ENCODE peak calls at places on chromosomes 4 and X, in seven cellular contexts. One of them, this sample, is unnamed.
A peak's percentile ranks its signal among the peaks of the same experiment; 100 is the strongest.

GRCh38 chr4:76729460-76729859 is 168.5 kb downstream of the SOWAHB start:
- DNase-seq in right lobe of liver: no peak
- DNase-seq in CD8-positive, alpha-beta T cell: no peak
- DNase-seq in kidney epithelial cell: no peak
- DNase-seq in mucosa of descending colon: no peak
- DNase-seq in A673: no peak
- DNase-seq in heart left ventricle: no peak
- DNase-seq in this sample: no peak

GRCh38 chrX:153974003-153974725 is 1.6 kb downstream of the TMEM187 start:
- DNase-seq in right lobe of liver: no peak
- DNase-seq in CD8-positive, alpha-beta T cell: no peak
- DNase-seq in kidney epithelial cell: no peak
- DNase-seq in mucosa of descending colon: peak; percentile 70
- DNase-seq in A673: no peak
- DNase-seq in heart left ventricle: peak; percentile 41
- DNase-seq in this sample: no peak

GRCh38 chr4:107824367-107825071 is at the start of gene SGMS2:
- DNase-seq in right lobe of liver: peak; percentile 90
- DNase-seq in CD8-positive, alpha-beta T cell: peak; percentile 7
- DNase-seq in kidney epithelial cell: peak; percentile 83
- DNase-seq in mucosa of descending colon: peak; percentile 91
- DNase-seq in A673: peak; percentile 86
- DNase-seq in heart left ventricle: peak; percentile 90
- DNase-seq in this sample: peak; percentile 93

GRCh38 chrX:137926090-137926489 is 360.2 kb downstream of the ZIC3 start:
- DNase-seq in right lobe of liver: no peak
- DNase-seq in CD8-positive, alpha-beta T cell: no peak
- DNase-seq in kidney epithelial cell: no peak
- DNase-seq in mucosa of descending colon: no peak
- DNase-seq in A673: peak; percentile 47
- DNase-seq in heart left ventricle: no peak
- DNase-seq in this sample: no peak

GRCh38 chr4:6473264-6474052 is 1.0 kb upstream of the PPP2R2C start:
- DNase-seq in right lobe of liver: no peak
- DNase-seq in CD8-positive, alpha-beta T cell: no peak
- DNase-seq in kidney epithelial cell: no peak
- DNase-seq in mucosa of descending colon: no peak
- DNase-seq in A673: no peak
- DNase-seq in heart left ventricle: no peak
- DNase-seq in this sample: no peak

GRCh38 chr4:1321946-1322650 is 24.9 kb upstream of the UVSSA start:
- DNase-seq in right lobe of liver: peak; percentile 18
- DNase-seq in CD8-positive, alpha-beta T cell: no peak
- DNase-seq in kidney epithelial cell: no peak
- DNase-seq in mucosa of descending colon: no peak
- DNase-seq in A673: no peak
- DNase-seq in heart left ventricle: no peak
- DNase-seq in this sample: no peak

GRCh38 chr4:16443504-16444088 is 217.3 kb upstream of the TAPT1 start:
- DNase-seq in right lobe of liver: no peak
- DNase-seq in CD8-positive, alpha-beta T cell: no peak
- DNase-seq in kidney epithelial cell: no peak
- DNase-seq in mucosa of descending colon: no peak
- DNase-seq in A673: peak; percentile 74
- DNase-seq in heart left ventricle: no peak
- DNase-seq in this sample: peak; percentile 68

GRCh38 chrX:104659037-104659744 is 93.2 kb downstream of the IL1RAPL2 start:
- DNase-seq in right lobe of liver: peak; percentile 47
- DNase-seq in CD8-positive, alpha-beta T cell: no peak
- DNase-seq in kidney epithelial cell: no peak
- DNase-seq in mucosa of descending colon: no peak
- DNase-seq in A673: no peak
- DNase-seq in heart left ventricle: peak; percentile 47
- DNase-seq in this sample: peak; percentile 0

GRCh38 chr4:79258614-79259176 is 67.2 kb downstream of the NAA11 start:
- DNase-seq in right lobe of liver: no peak
- DNase-seq in CD8-positive, alpha-beta T cell: no peak
- DNase-seq in kidney epithelial cell: no peak
- DNase-seq in mucosa of descending colon: no peak
- DNase-seq in A673: no peak
- DNase-seq in heart left ventricle: no peak
- DNase-seq in this sample: no peak

GRCh38 chr4:10762541-10762940 is 78.0 kb upstream of the CLNK start:
- DNase-seq in right lobe of liver: no peak
- DNase-seq in CD8-positive, alpha-beta T cell: no peak
- DNase-seq in kidney epithelial cell: peak; percentile 71
- DNase-seq in mucosa of descending colon: no peak
- DNase-seq in A673: no peak
- DNase-seq in heart left ventricle: no peak
- DNase-seq in this sample: peak; percentile 20

GRCh38 chr4:136725286-136726081 is 806.8 kb downstream of the PCDH18 start:
- DNase-seq in right lobe of liver: no peak
- DNase-seq in CD8-positive, alpha-beta T cell: no peak
- DNase-seq in kidney epithelial cell: no peak
- DNase-seq in mucosa of descending colon: no peak
- DNase-seq in A673: no peak
- DNase-seq in heart left ventricle: no peak
- DNase-seq in this sample: no peak

GRCh38 chr4:27009539-27009938 is 148.9 kb downstream of the STIM2 start:
- DNase-seq in right lobe of liver: no peak
- DNase-seq in CD8-positive, alpha-beta T cell: no peak
- DNase-seq in kidney epithelial cell: no peak
- DNase-seq in mucosa of descending colon: no peak
- DNase-seq in A673: no peak
- DNase-seq in heart left ventricle: no peak
- DNase-seq in this sample: peak; percentile 14

GRCh38 chr4:139020384-139020783 is 4.8 kb downstream of the NOCT start:
- DNase-seq in right lobe of liver: no peak
- DNase-seq in CD8-positive, alpha-beta T cell: no peak
- DNase-seq in kidney epithelial cell: no peak
- DNase-seq in mucosa of descending colon: no peak
- DNase-seq in A673: no peak
- DNase-seq in heart left ventricle: no peak
- DNase-seq in this sample: no peak

GRCh38 chr4:23122666-23123400 is 430.1 kb downstream of the GBA3 start:
- DNase-seq in right lobe of liver: no peak
- DNase-seq in CD8-positive, alpha-beta T cell: no peak
- DNase-seq in kidney epithelial cell: no peak
- DNase-seq in mucosa of descending colon: no peak
- DNase-seq in A673: no peak
- DNase-seq in heart left ventricle: no peak
- DNase-seq in this sample: no peak

GRCh38 chrX:39967348-39967747 is 130.4 kb downstream of the BCOR start:
- DNase-seq in right lobe of liver: no peak
- DNase-seq in CD8-positive, alpha-beta T cell: no peak
- DNase-seq in kidney epithelial cell: no peak
- DNase-seq in mucosa of descending colon: no peak
- DNase-seq in A673: no peak
- DNase-seq in heart left ventricle: no peak
- DNase-seq in this sample: peak; percentile 18

GRCh38 chr4:6469898-6470501 is 2.4 kb downstream of the PPP2R2C start:
- DNase-seq in right lobe of liver: no peak
- DNase-seq in CD8-positive, alpha-beta T cell: no peak
- DNase-seq in kidney epithelial cell: no peak
- DNase-seq in mucosa of descending colon: no peak
- DNase-seq in A673: no peak
- DNase-seq in heart left ventricle: no peak
- DNase-seq in this sample: no peak

GRCh38 chrX:110836982-110837381 is 41.4 kb upstream of the CHRDL1 start:
- DNase-seq in right lobe of liver: no peak
- DNase-seq in CD8-positive, alpha-beta T cell: no peak
- DNase-seq in kidney epithelial cell: no peak
- DNase-seq in mucosa of descending colon: no peak
- DNase-seq in A673: peak; percentile 29
- DNase-seq in heart left ventricle: no peak
- DNase-seq in this sample: no peak

GRCh38 chr4:38034986-38035882 is 75.0 kb downstream of the PTTG2 start:
- DNase-seq in right lobe of liver: no peak
- DNase-seq in CD8-positive, alpha-beta T cell: peak; percentile 50
- DNase-seq in kidney epithelial cell: no peak
- DNase-seq in mucosa of descending colon: no peak
- DNase-seq in A673: peak; percentile 79
- DNase-seq in heart left ventricle: no peak
- DNase-seq in this sample: peak; percentile 79

GRCh38 chr4:125187221-125187620 is 127.5 kb upstream of the FAT4 start:
- DNase-seq in right lobe of liver: no peak
- DNase-seq in CD8-positive, alpha-beta T cell: no peak
- DNase-seq in kidney epithelial cell: peak; percentile 19
- DNase-seq in mucosa of descending colon: no peak
- DNase-seq in A673: no peak
- DNase-seq in heart left ventricle: no peak
- DNase-seq in this sample: peak; percentile 83

GRCh38 chrX:86023806-86024205 is 23.6 kb downstream of the CHM start:
- DNase-seq in right lobe of liver: no peak
- DNase-seq in CD8-positive, alpha-beta T cell: no peak
- DNase-seq in kidney epithelial cell: no peak
- DNase-seq in mucosa of descending colon: no peak
- DNase-seq in A673: no peak
- DNase-seq in heart left ventricle: no peak
- DNase-seq in this sample: peak; percentile 29

GRCh38 chr4:139619644-139620043 is 46.0 kb upstream of the MGST2 start:
- DNase-seq in right lobe of liver: no peak
- DNase-seq in CD8-positive, alpha-beta T cell: no peak
- DNase-seq in kidney epithelial cell: no peak
- DNase-seq in mucosa of descending colon: no peak
- DNase-seq in A673: peak; percentile 59
- DNase-seq in heart left ventricle: no peak
- DNase-seq in this sample: peak; percentile 53

GRCh38 chr4:41060352-41061318 is 153.7 kb downstream of the APBB2 start:
- DNase-seq in right lobe of liver: no peak
- DNase-seq in CD8-positive, alpha-beta T cell: no peak
- DNase-seq in kidney epithelial cell: no peak
- DNase-seq in mucosa of descending colon: no peak
- DNase-seq in A673: no peak
- DNase-seq in heart left ventricle: no peak
- DNase-seq in this sample: peak; percentile 30

GRCh38 chr4:56752985-56753384 is 68.5 kb downstream of the SPINK2 start:
- DNase-seq in right lobe of liver: no peak
- DNase-seq in CD8-positive, alpha-beta T cell: no peak
- DNase-seq in kidney epithelial cell: no peak
- DNase-seq in mucosa of descending colon: no peak
- DNase-seq in A673: no peak
- DNase-seq in heart left ventricle: no peak
- DNase-seq in this sample: no peak

GRCh38 chr4:73828945-73829344 is 7.5 kb upstream of the CXCL6 start:
- DNase-seq in right lobe of liver: no peak
- DNase-seq in CD8-positive, alpha-beta T cell: no peak
- DNase-seq in kidney epithelial cell: no peak
- DNase-seq in mucosa of descending colon: no peak
- DNase-seq in A673: no peak
- DNase-seq in heart left ventricle: no peak
- DNase-seq in this sample: peak; percentile 50

GRCh38 chr4:72779256-72779655 is 210.2 kb upstream of the ADAMTS3 start:
- DNase-seq in right lobe of liver: no peak
- DNase-seq in CD8-positive, alpha-beta T cell: no peak
- DNase-seq in kidney epithelial cell: no peak
- DNase-seq in mucosa of descending colon: no peak
- DNase-seq in A673: no peak
- DNase-seq in heart left ventricle: no peak
- DNase-seq in this sample: peak; percentile 28

GRCh38 chrX:80021611-80022010 is 7.1 kb downstream of the TBX22 start:
- DNase-seq in right lobe of liver: no peak
- DNase-seq in CD8-positive, alpha-beta T cell: no peak
- DNase-seq in kidney epithelial cell: no peak
- DNase-seq in mucosa of descending colon: no peak
- DNase-seq in A673: no peak
- DNase-seq in heart left ventricle: no peak
- DNase-seq in this sample: no peak

GRCh38 chrX:105882581-105883275 is 60.4 kb downstream of the NRK start:
- DNase-seq in right lobe of liver: no peak
- DNase-seq in CD8-positive, alpha-beta T cell: no peak
- DNase-seq in kidney epithelial cell: no peak
- DNase-seq in mucosa of descending colon: no peak
- DNase-seq in A673: peak; percentile 0
- DNase-seq in heart left ventricle: no peak
- DNase-seq in this sample: peak; percentile 72

DNA sequence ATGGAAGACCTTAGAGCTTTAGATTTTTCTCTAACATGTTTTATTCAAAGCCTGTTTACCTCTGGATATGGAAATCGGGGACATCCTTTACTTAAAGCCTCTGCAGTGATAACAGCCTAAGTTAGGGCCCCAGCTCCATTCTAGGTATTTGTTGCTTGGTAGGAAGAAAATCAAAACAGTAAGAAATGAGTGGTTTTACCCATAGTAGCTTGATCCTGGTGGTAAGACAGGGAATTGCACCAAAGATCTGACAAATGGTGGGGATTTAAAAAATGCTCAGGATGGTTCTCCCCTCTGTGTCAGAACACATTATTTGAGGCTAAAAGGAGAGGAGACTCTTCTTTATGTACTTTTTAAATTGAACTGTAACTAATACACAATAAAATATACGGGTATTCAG is 52.4 kb downstream of the AFF2 start:
- DNase-seq in right lobe of liver: no peak
- DNase-seq in CD8-positive, alpha-beta T cell: no peak
- DNase-seq in kidney epithelial cell: no peak
- DNase-seq in mucosa of descending colon: no peak
- DNase-seq in A673: no peak
- DNase-seq in heart left ventricle: no peak
- DNase-seq in this sample: no peak
- TF ChIP-seq CTCF in right lobe of liver: no peak
- TF ChIP-seq CTCF in CD8-positive, alpha-beta T cell: no peak
- TF ChIP-seq CTCF in kidney epithelial cell: peak; percentile 36
- TF ChIP-seq CTCF in mucosa of descending colon: no peak
- TF ChIP-seq CTCF in A673: peak; percentile 34
- TF ChIP-seq CTCF in heart left ventricle: no peak
- TF ChIP-seq CTCF in this sample: peak; percentile 14

GRCh38 chr4:185878633-185879032 is 66.6 kb upstream of the SORBS2 start:
- DNase-seq in right lobe of liver: no peak
- DNase-seq in CD8-positive, alpha-beta T cell: no peak
- DNase-seq in kidney epithelial cell: no peak
- DNase-seq in mucosa of descending colon: no peak
- DNase-seq in A673: no peak
- DNase-seq in heart left ventricle: peak; percentile 53
- DNase-seq in this sample: no peak
- H3K4me3 ChIP-seq in right lobe of liver: no peak overlapping the region
- H3K4me3 ChIP-seq in CD8-positive, alpha-beta T cell: no peak overlapping the region
- H3K4me3 ChIP-seq in kidney epithelial cell: no peak overlapping the region
- H3K4me3 ChIP-seq in mucosa of descending colon: no peak overlapping the region
- H3K4me3 ChIP-seq in A673: no peak overlapping the region
- H3K4me3 ChIP-seq in heart left ventricle: no peak overlapping the region
- H3K4me3 ChIP-seq in this sample: no peak overlapping the region

GRCh38 chrX:35726176-35726575 is 72.0 kb upstream of the MAGEB16 start:
- DNase-seq in right lobe of liver: no peak
- DNase-seq in CD8-positive, alpha-beta T cell: no peak
- DNase-seq in kidney epithelial cell: no peak
- DNase-seq in mucosa of descending colon: no peak
- DNase-seq in A673: peak; percentile 53
- DNase-seq in heart left ventricle: no peak
- DNase-seq in this sample: peak; percentile 22
- TF ChIP-seq CTCF in right lobe of liver: peak; percentile 39
- TF ChIP-seq CTCF in CD8-positive, alpha-beta T cell: no peak
- TF ChIP-seq CTCF in kidney epithelial cell: peak; percentile 31
- TF ChIP-seq CTCF in mucosa of descending colon: no peak
- TF ChIP-seq CTCF in A673: peak; percentile 54
- TF ChIP-seq CTCF in heart left ventricle: no peak
- TF ChIP-seq CTCF in this sample: no peak

DNA sequence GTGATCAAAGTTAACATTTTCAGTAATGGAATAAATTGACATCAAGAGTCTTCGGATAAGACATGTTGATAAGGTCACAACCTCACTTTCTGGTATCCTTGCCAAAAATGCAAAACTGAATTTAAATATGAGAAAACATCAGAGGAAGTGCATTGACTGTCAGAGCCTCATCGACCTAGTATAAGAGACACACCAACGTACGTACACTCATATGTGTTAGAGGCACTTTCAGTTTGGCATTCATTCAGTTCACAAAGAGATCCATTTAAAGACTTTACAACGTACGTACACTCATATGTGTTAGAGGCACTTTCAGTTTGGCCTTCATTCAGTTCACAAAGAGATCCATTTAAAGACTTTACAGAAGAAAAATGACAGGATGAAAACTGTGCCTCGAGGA is 280.3 kb downstream of the INPP4B start:
- DNase-seq in right lobe of liver: no peak
- DNase-seq in CD8-positive, alpha-beta T cell: no peak
- DNase-seq in kidney epithelial cell: no peak
- DNase-seq in mucosa of descending colon: no peak
- DNase-seq in A673: no peak
- DNase-seq in heart left ventricle: no peak
- DNase-seq in this sample: no peak
- H3K4me3 ChIP-seq in right lobe of liver: no peak overlapping the region
- H3K4me3 ChIP-seq in CD8-positive, alpha-beta T cell: peak overlapping the region; percentile 21
- H3K4me3 ChIP-seq in kidney epithelial cell: no peak overlapping the region
- H3K4me3 ChIP-seq in mucosa of descending colon: no peak overlapping the region
- H3K4me3 ChIP-seq in A673: no peak overlapping the region
- H3K4me3 ChIP-seq in heart left ventricle: no peak overlapping the region
- H3K4me3 ChIP-seq in this sample: no peak overlapping the region

This sample was measured in cardiac fibroblast.